ENCODE peak calls at places on chromosomes 5 and 9, in ten cellular contexts. One of them, this sample, is unnamed.

GRCh38 chr5:176536132-176536901 is 885 bp downstream of the RNF44 start:
- DNase-seq in GM13976: peak
- DNase-seq in adipocyte: peak
- DNase-seq in GM03348: peak
- DNase-seq in stimulated activated naive CD8-positive, alpha-beta T cell treated with anti-CD3 and anti-CD28 coated beads, Interleukin-15, Interleukin-2, amounts not matched to agents 100 U/mL and 50 U/mL, for 24 hours: peak
- DNase-seq in NCI-H510A treated with DMSO at 0.1 percent for 48 hours: peak
- DNase-seq in progenitor cell of endocrine pancreas: peak
- DNase-seq in psoas muscle: peak
- DNase-seq in CD4-positive, alpha-beta memory T cell: peak
- DNase-seq in B cell: peak
- DNase-seq in this sample: peak

GRCh38 chr9:109010676-109011655 is 2.3 kb downstream of the CTNNAL1 start:
- DNase-seq in GM13976: peak
- DNase-seq in adipocyte: peak
- DNase-seq in GM03348: peak
- DNase-seq in stimulated activated naive CD8-positive, alpha-beta T cell treated with anti-CD3 and anti-CD28 coated beads, Interleukin-15, Interleukin-2, amounts not matched to agents 100 U/mL and 50 U/mL, for 24 hours: peak
- DNase-seq in NCI-H510A treated with DMSO at 0.1 percent for 48 hours: peak
- DNase-seq in progenitor cell of endocrine pancreas: no peak
- DNase-seq in psoas muscle: no peak
- DNase-seq in CD4-positive, alpha-beta memory T cell: peak
- DNase-seq in B cell: no peak
- DNase-seq in this sample: no peak

GRCh38 chr5:107359033-107359915 is 311.5 kb downstream of the EFNA5 start:
- DNase-seq in GM13976: no peak
- DNase-seq in adipocyte: peak
- DNase-seq in GM03348: no peak
- DNase-seq in stimulated activated naive CD8-positive, alpha-beta T cell treated with anti-CD3 and anti-CD28 coated beads, Interleukin-15, Interleukin-2, amounts not matched to agents 100 U/mL and 50 U/mL, for 24 hours: no peak
- DNase-seq in NCI-H510A treated with DMSO at 0.1 percent for 48 hours: no peak
- DNase-seq in progenitor cell of endocrine pancreas: no peak
- DNase-seq in psoas muscle: no peak
- DNase-seq in CD4-positive, alpha-beta memory T cell: no peak
- DNase-seq in B cell: no peak
- DNase-seq in this sample: no peak

GRCh38 chr5:149638546-149639241 is 57.4 kb downstream of the ARHGEF37 start:
- DNase-seq in GM13976: no peak
- DNase-seq in adipocyte: no peak
- DNase-seq in GM03348: no peak
- DNase-seq in stimulated activated naive CD8-positive, alpha-beta T cell treated with anti-CD3 and anti-CD28 coated beads, Interleukin-15, Interleukin-2, amounts not matched to agents 100 U/mL and 50 U/mL, for 24 hours: no peak
- DNase-seq in NCI-H510A treated with DMSO at 0.1 percent for 48 hours: no peak
- DNase-seq in progenitor cell of endocrine pancreas: no peak
- DNase-seq in psoas muscle: no peak
- DNase-seq in CD4-positive, alpha-beta memory T cell: no peak
- DNase-seq in B cell: no peak
- DNase-seq in this sample: no peak

GRCh38 chr9:121637441-121638222 is 13.8 kb upstream of the DAB2IP start:
- DNase-seq in GM13976: no peak
- DNase-seq in adipocyte: peak
- DNase-seq in GM03348: peak
- DNase-seq in stimulated activated naive CD8-positive, alpha-beta T cell treated with anti-CD3 and anti-CD28 coated beads, Interleukin-15, Interleukin-2, amounts not matched to agents 100 U/mL and 50 U/mL, for 24 hours: no peak
- DNase-seq in NCI-H510A treated with DMSO at 0.1 percent for 48 hours: no peak
- DNase-seq in progenitor cell of endocrine pancreas: no peak
- DNase-seq in psoas muscle: no peak
- DNase-seq in CD4-positive, alpha-beta memory T cell: no peak
- DNase-seq in B cell: no peak
- DNase-seq in this sample: peak

GRCh38 chr5:176744584-176744965 is 65.8 kb upstream of the UNC5A start:
- DNase-seq in GM13976: peak
- DNase-seq in adipocyte: no peak
- DNase-seq in GM03348: no peak
- DNase-seq in stimulated activated naive CD8-positive, alpha-beta T cell treated with anti-CD3 and anti-CD28 coated beads, Interleukin-15, Interleukin-2, amounts not matched to agents 100 U/mL and 50 U/mL, for 24 hours: no peak
- DNase-seq in NCI-H510A treated with DMSO at 0.1 percent for 48 hours: no peak
- DNase-seq in progenitor cell of endocrine pancreas: no peak
- DNase-seq in psoas muscle: no peak
- DNase-seq in CD4-positive, alpha-beta memory T cell: no peak
- DNase-seq in B cell: no peak
- DNase-seq in this sample: no peak

GRCh38 chr5:173624276-173624675 is 7.8 kb upstream of the BOD1 start:
- DNase-seq in GM13976: no peak
- DNase-seq in adipocyte: no peak
- DNase-seq in GM03348: no peak
- DNase-seq in stimulated activated naive CD8-positive, alpha-beta T cell treated with anti-CD3 and anti-CD28 coated beads, Interleukin-15, Interleukin-2, amounts not matched to agents 100 U/mL and 50 U/mL, for 24 hours: no peak
- DNase-seq in NCI-H510A treated with DMSO at 0.1 percent for 48 hours: no peak
- DNase-seq in progenitor cell of endocrine pancreas: no peak
- DNase-seq in psoas muscle: no peak
- DNase-seq in CD4-positive, alpha-beta memory T cell: no peak
- DNase-seq in B cell: no peak
- DNase-seq in this sample: no peak

GRCh38 chr9:33921967-33922895 is 105.3 kb downstream of the UBE2R2 start:
- DNase-seq in GM13976: no peak
- DNase-seq in adipocyte: peak
- DNase-seq in GM03348: peak
- DNase-seq in stimulated activated naive CD8-positive, alpha-beta T cell treated with anti-CD3 and anti-CD28 coated beads, Interleukin-15, Interleukin-2, amounts not matched to agents 100 U/mL and 50 U/mL, for 24 hours: peak
- DNase-seq in NCI-H510A treated with DMSO at 0.1 percent for 48 hours: peak
- DNase-seq in progenitor cell of endocrine pancreas: no peak
- DNase-seq in psoas muscle: no peak
- DNase-seq in CD4-positive, alpha-beta memory T cell: no peak
- DNase-seq in B cell: peak
- DNase-seq in this sample: no peak

GRCh38 chr9:14103115-14103514 is 210.8 kb downstream of the NFIB start:
- DNase-seq in GM13976: no peak
- DNase-seq in adipocyte: peak
- DNase-seq in GM03348: no peak
- DNase-seq in stimulated activated naive CD8-positive, alpha-beta T cell treated with anti-CD3 and anti-CD28 coated beads, Interleukin-15, Interleukin-2, amounts not matched to agents 100 U/mL and 50 U/mL, for 24 hours: no peak
- DNase-seq in NCI-H510A treated with DMSO at 0.1 percent for 48 hours: no peak
- DNase-seq in progenitor cell of endocrine pancreas: no peak
- DNase-seq in psoas muscle: no peak
- DNase-seq in CD4-positive, alpha-beta memory T cell: no peak
- DNase-seq in B cell: no peak
- DNase-seq in this sample: no peak

GRCh38 chr9:109064963-109065701 is 51.8 kb upstream of the CTNNAL1 start:
- DNase-seq in GM13976: no peak
- DNase-seq in adipocyte: peak
- DNase-seq in GM03348: peak
- DNase-seq in stimulated activated naive CD8-positive, alpha-beta T cell treated with anti-CD3 and anti-CD28 coated beads, Interleukin-15, Interleukin-2, amounts not matched to agents 100 U/mL and 50 U/mL, for 24 hours: no peak
- DNase-seq in NCI-H510A treated with DMSO at 0.1 percent for 48 hours: no peak
- DNase-seq in progenitor cell of endocrine pancreas: no peak
- DNase-seq in psoas muscle: no peak
- DNase-seq in CD4-positive, alpha-beta memory T cell: no peak
- DNase-seq in B cell: no peak
- DNase-seq in this sample: no peak

GRCh38 chr5:115309751-115310370 is 13.4 kb upstream of the CCDC112 start:
- DNase-seq in GM13976: no peak
- DNase-seq in adipocyte: peak
- DNase-seq in GM03348: peak
- DNase-seq in stimulated activated naive CD8-positive, alpha-beta T cell treated with anti-CD3 and anti-CD28 coated beads, Interleukin-15, Interleukin-2, amounts not matched to agents 100 U/mL and 50 U/mL, for 24 hours: no peak
- DNase-seq in NCI-H510A treated with DMSO at 0.1 percent for 48 hours: peak
- DNase-seq in progenitor cell of endocrine pancreas: no peak
- DNase-seq in psoas muscle: no peak
- DNase-seq in CD4-positive, alpha-beta memory T cell: no peak
- DNase-seq in B cell: peak
- DNase-seq in this sample: no peak

GRCh38 chr5:178318382-178318781 is 85.8 kb upstream of the PHYKPL start:
- DNase-seq in GM13976: no peak
- DNase-seq in adipocyte: no peak
- DNase-seq in GM03348: no peak
- DNase-seq in stimulated activated naive CD8-positive, alpha-beta T cell treated with anti-CD3 and anti-CD28 coated beads, Interleukin-15, Interleukin-2, amounts not matched to agents 100 U/mL and 50 U/mL, for 24 hours: no peak
- DNase-seq in NCI-H510A treated with DMSO at 0.1 percent for 48 hours: no peak
- DNase-seq in progenitor cell of endocrine pancreas: no peak
- DNase-seq in psoas muscle: no peak
- DNase-seq in CD4-positive, alpha-beta memory T cell: no peak
- DNase-seq in B cell: no peak
- DNase-seq in this sample: no peak

GRCh38 chr5:66658516-66658915 is 62.3 kb downstream of the MAST4 start:
- DNase-seq in GM13976: no peak
- DNase-seq in adipocyte: no peak
- DNase-seq in GM03348: no peak
- DNase-seq in stimulated activated naive CD8-positive, alpha-beta T cell treated with anti-CD3 and anti-CD28 coated beads, Interleukin-15, Interleukin-2, amounts not matched to agents 100 U/mL and 50 U/mL, for 24 hours: no peak
- DNase-seq in NCI-H510A treated with DMSO at 0.1 percent for 48 hours: no peak
- DNase-seq in progenitor cell of endocrine pancreas: no peak
- DNase-seq in psoas muscle: no peak
- DNase-seq in CD4-positive, alpha-beta memory T cell: no peak
- DNase-seq in B cell: no peak
- DNase-seq in this sample: no peak